ENCODE peak calls at places on chromosome 21, in eight cellular contexts. One of them, this sample, is unnamed.

GRCh38 chr21:34205811-34206635 is 132.6 kb downstream of the MRPS6 start:
- DNase-seq in mammary epithelial cell: no peak
- DNase-seq in naive thymus-derived CD4-positive, alpha-beta T cell: no peak
- DNase-seq in HCT116: no peak
- DNase-seq in DND-41: no peak
- DNase-seq in esophagus squamous epithelium: no peak
- DNase-seq in fibroblast of lung: peak; percentile 15
- DNase-seq in body of pancreas: no peak
- DNase-seq in this sample: no peak

GRCh38 chr21:26587621-26588260 is 14.7 kb upstream of the CYYR1 start:
- DNase-seq in fibroblast of lung: peak; percentile 92
- DNase-seq in naive thymus-derived CD4-positive, alpha-beta T cell: no peak
- DNase-seq in body of pancreas: no peak
- DNase-seq in esophagus squamous epithelium: no peak
- DNase-seq in mammary epithelial cell: peak; percentile 5
- DNase-seq in HCT116: no peak
- DNase-seq in DND-41: no peak
- DNase-seq in this sample: no peak

GRCh38 chr21:33950425-33951079 is 34.9 kb upstream of the ATP5PO start:
- DNase-seq in esophagus squamous epithelium: no peak
- DNase-seq in naive thymus-derived CD4-positive, alpha-beta T cell: no peak
- DNase-seq in fibroblast of lung: no peak
- DNase-seq in body of pancreas: no peak
- DNase-seq in HCT116: no peak
- DNase-seq in DND-41: no peak
- DNase-seq in mammary epithelial cell: no peak
- DNase-seq in this sample: no peak

GRCh38 chr21:46459356-46460112 is 843 bp downstream of the DIP2A start:
- DNase-seq in naive thymus-derived CD4-positive, alpha-beta T cell: no peak
- DNase-seq in body of pancreas: peak; percentile 58
- DNase-seq in DND-41: no peak
- DNase-seq in esophagus squamous epithelium: no peak
- DNase-seq in HCT116: no peak
- DNase-seq in fibroblast of lung: peak; percentile 44
- DNase-seq in mammary epithelial cell: peak; percentile 31
- DNase-seq in this sample: peak; percentile 53

GRCh38 chr21:46056450-46056903 is 41.4 kb upstream of the COL6A2 start:
- DNase-seq in DND-41: no peak
- DNase-seq in body of pancreas: peak; percentile 49
- DNase-seq in fibroblast of lung: peak; percentile 98
- DNase-seq in naive thymus-derived CD4-positive, alpha-beta T cell: no peak
- DNase-seq in mammary epithelial cell: no peak
- DNase-seq in esophagus squamous epithelium: no peak
- DNase-seq in HCT116: no peak
- DNase-seq in this sample: peak; percentile 97

GRCh38 chr21:18253809-18254208 is 9.2 kb downstream of the CHODL start:
- DNase-seq in HCT116: no peak
- DNase-seq in naive thymus-derived CD4-positive, alpha-beta T cell: no peak
- DNase-seq in mammary epithelial cell: no peak
- DNase-seq in DND-41: no peak
- DNase-seq in esophagus squamous epithelium: no peak
- DNase-seq in body of pancreas: no peak
- DNase-seq in fibroblast of lung: no peak
- DNase-seq in this sample: no peak

GRCh38 chr21:18023099-18023498 is 203.9 kb upstream of the C21orf91 start:
- DNase-seq in DND-41: no peak
- DNase-seq in naive thymus-derived CD4-positive, alpha-beta T cell: no peak
- DNase-seq in mammary epithelial cell: no peak
- DNase-seq in fibroblast of lung: no peak
- DNase-seq in HCT116: no peak
- DNase-seq in body of pancreas: no peak
- DNase-seq in esophagus squamous epithelium: no peak
- DNase-seq in this sample: no peak

GRCh38 chr21:26783801-26784200 is 61.4 kb downstream of the ADAMTS1 start:
- DNase-seq in mammary epithelial cell: no peak
- DNase-seq in esophagus squamous epithelium: no peak
- DNase-seq in HCT116: no peak
- DNase-seq in fibroblast of lung: no peak
- DNase-seq in naive thymus-derived CD4-positive, alpha-beta T cell: no peak
- DNase-seq in DND-41: no peak
- DNase-seq in body of pancreas: no peak
- DNase-seq in this sample: peak; percentile 28

GRCh38 chr21:34722684-34723300 is 54.0 kb downstream of the CLIC6 start:
- DNase-seq in naive thymus-derived CD4-positive, alpha-beta T cell: no peak
- DNase-seq in HCT116: no peak
- DNase-seq in fibroblast of lung: no peak
- DNase-seq in esophagus squamous epithelium: no peak
- DNase-seq in DND-41: peak; percentile 36
- DNase-seq in mammary epithelial cell: no peak
- DNase-seq in body of pancreas: no peak
- DNase-seq in this sample: no peak

GRCh38 chr21:34091607-34092006 is 18.2 kb downstream of the MRPS6 start:
- DNase-seq in naive thymus-derived CD4-positive, alpha-beta T cell: no peak
- DNase-seq in HCT116: peak; percentile 3
- DNase-seq in mammary epithelial cell: no peak
- DNase-seq in esophagus squamous epithelium: no peak
- DNase-seq in body of pancreas: no peak
- DNase-seq in DND-41: no peak
- DNase-seq in fibroblast of lung: no peak
- DNase-seq in this sample: no peak

GRCh38 chr21:25456672-25457071 is 150.6 kb downstream of the MRPL39 start:
- DNase-seq in naive thymus-derived CD4-positive, alpha-beta T cell: no peak
- DNase-seq in esophagus squamous epithelium: no peak
- DNase-seq in body of pancreas: peak; percentile 7
- DNase-seq in fibroblast of lung: peak; percentile 14
- DNase-seq in DND-41: no peak
- DNase-seq in HCT116: no peak
- DNase-seq in mammary epithelial cell: peak; percentile 6
- DNase-seq in this sample: peak; percentile 1

GRCh38 chr21:34022557-34023335 is 50.6 kb upstream of the MRPS6 start:
- DNase-seq in naive thymus-derived CD4-positive, alpha-beta T cell: no peak
- DNase-seq in HCT116: no peak
- DNase-seq in DND-41: peak; percentile 69
- DNase-seq in body of pancreas: peak; percentile 26
- DNase-seq in mammary epithelial cell: no peak
- DNase-seq in esophagus squamous epithelium: no peak
- DNase-seq in fibroblast of lung: no peak
- DNase-seq in this sample: peak; percentile 17

GRCh38 chr21:25186278-25186677 is 421.0 kb downstream of the MRPL39 start:
- DNase-seq in HCT116: no peak
- DNase-seq in body of pancreas: peak; percentile 3
- DNase-seq in naive thymus-derived CD4-positive, alpha-beta T cell: no peak
- DNase-seq in fibroblast of lung: peak; percentile 47
- DNase-seq in mammary epithelial cell: no peak
- DNase-seq in esophagus squamous epithelium: peak; percentile 0
- DNase-seq in DND-41: no peak
- DNase-seq in this sample: no peak

GRCh38 chr21:27513016-27513415 is 546.1 kb upstream of the ADAMTS5 start:
- DNase-seq in esophagus squamous epithelium: no peak
- DNase-seq in mammary epithelial cell: peak; percentile 46
- DNase-seq in fibroblast of lung: no peak
- DNase-seq in HCT116: no peak
- DNase-seq in body of pancreas: no peak
- DNase-seq in naive thymus-derived CD4-positive, alpha-beta T cell: no peak
- DNase-seq in DND-41: no peak
- DNase-seq in this sample: peak; percentile 78

GRCh38 chr21:28548291-28548690 is 444.4 kb downstream of the LTN1 start:
- DNase-seq in naive thymus-derived CD4-positive, alpha-beta T cell: no peak
- DNase-seq in esophagus squamous epithelium: no peak
- DNase-seq in HCT116: no peak
- DNase-seq in DND-41: no peak
- DNase-seq in body of pancreas: no peak
- DNase-seq in mammary epithelial cell: no peak
- DNase-seq in fibroblast of lung: no peak
- DNase-seq in this sample: no peak

GRCh38 chr21:45981641-45982255 is at the start of gene COL6A1:
- DNase-seq in HCT116: no peak
- DNase-seq in DND-41: no peak
- DNase-seq in naive thymus-derived CD4-positive, alpha-beta T cell: no peak
- DNase-seq in esophagus squamous epithelium: no peak
- DNase-seq in mammary epithelial cell: peak; percentile 24
- DNase-seq in body of pancreas: peak; percentile 69
- DNase-seq in fibroblast of lung: no peak
- DNase-seq in this sample: peak; percentile 80

GRCh38 chr21:31366825-31367224 is 22.8 kb upstream of the TIAM1 start:
- DNase-seq in mammary epithelial cell: peak; percentile 95
- DNase-seq in HCT116: peak; percentile 98
- DNase-seq in fibroblast of lung: peak; percentile 86
- DNase-seq in esophagus squamous epithelium: no peak
- DNase-seq in body of pancreas: no peak
- DNase-seq in naive thymus-derived CD4-positive, alpha-beta T cell: no peak
- DNase-seq in DND-41: no peak
- DNase-seq in this sample: peak; percentile 94

GRCh38 chr21:34509151-34509550 is 2.9 kb downstream of the KCNE1 start:
- DNase-seq in mammary epithelial cell: no peak
- DNase-seq in fibroblast of lung: no peak
- DNase-seq in DND-41: no peak
- DNase-seq in body of pancreas: no peak
- DNase-seq in naive thymus-derived CD4-positive, alpha-beta T cell: no peak
- DNase-seq in HCT116: no peak
- DNase-seq in esophagus squamous epithelium: no peak
- DNase-seq in this sample: no peak

GRCh38 chr21:45122432-45123132 is 48.2 kb downstream of the ADARB1 start:
- DNase-seq in mammary epithelial cell: no peak
- DNase-seq in DND-41: no peak
- DNase-seq in fibroblast of lung: no peak
- DNase-seq in esophagus squamous epithelium: no peak
- DNase-seq in naive thymus-derived CD4-positive, alpha-beta T cell: no peak
- DNase-seq in body of pancreas: no peak
- DNase-seq in HCT116: no peak
- DNase-seq in this sample: no peak

GRCh38 chr21:45602106-45602505 is 41.4 kb upstream of the PCBP3 start:
- DNase-seq in naive thymus-derived CD4-positive, alpha-beta T cell: no peak
- DNase-seq in mammary epithelial cell: no peak
- DNase-seq in body of pancreas: no peak
- DNase-seq in esophagus squamous epithelium: no peak
- DNase-seq in DND-41: no peak
- DNase-seq in fibroblast of lung: no peak
- DNase-seq in HCT116: no peak
- DNase-seq in this sample: no peak

GRCh38 chr21:46097826-46098286 is at the start of gene COL6A2:
- DNase-seq in naive thymus-derived CD4-positive, alpha-beta T cell: peak; percentile 45
- DNase-seq in mammary epithelial cell: no peak
- DNase-seq in fibroblast of lung: peak; percentile 64
- DNase-seq in esophagus squamous epithelium: no peak
- DNase-seq in DND-41: no peak
- DNase-seq in HCT116: no peak
- DNase-seq in body of pancreas: peak; percentile 31
- DNase-seq in this sample: peak; percentile 77

GRCh38 chr21:20856926-20857325 is 141.3 kb upstream of the NCAM2 start:
- DNase-seq in esophagus squamous epithelium: no peak
- DNase-seq in DND-41: no peak
- DNase-seq in fibroblast of lung: no peak
- DNase-seq in mammary epithelial cell: no peak
- DNase-seq in naive thymus-derived CD4-positive, alpha-beta T cell: no peak
- DNase-seq in HCT116: no peak
- DNase-seq in body of pancreas: no peak
- DNase-seq in this sample: no peak

GRCh38 chr21:25464275-25464674 is 143.0 kb downstream of the MRPL39 start:
- DNase-seq in DND-41: no peak
- DNase-seq in HCT116: no peak
- DNase-seq in esophagus squamous epithelium: no peak
- DNase-seq in mammary epithelial cell: peak; percentile 22
- DNase-seq in naive thymus-derived CD4-positive, alpha-beta T cell: no peak
- DNase-seq in body of pancreas: no peak
- DNase-seq in fibroblast of lung: no peak
- DNase-seq in this sample: no peak

GRCh38 chr21:34279883-34280282 is 83.9 kb upstream of the KCNE2 start:
- DNase-seq in mammary epithelial cell: peak; percentile 55
- DNase-seq in fibroblast of lung: no peak
- DNase-seq in esophagus squamous epithelium: no peak
- DNase-seq in DND-41: no peak
- DNase-seq in naive thymus-derived CD4-positive, alpha-beta T cell: no peak
- DNase-seq in HCT116: no peak
- DNase-seq in body of pancreas: no peak
- DNase-seq in this sample: no peak

GRCh38 chr21:36744560-36745231 is 45.8 kb downstream of the SIM2 start:
- DNase-seq in DND-41: no peak
- DNase-seq in HCT116: no peak
- DNase-seq in mammary epithelial cell: no peak
- DNase-seq in body of pancreas: peak; percentile 13
- DNase-seq in fibroblast of lung: peak; percentile 22
- DNase-seq in esophagus squamous epithelium: no peak
- DNase-seq in naive thymus-derived CD4-positive, alpha-beta T cell: no peak
- DNase-seq in this sample: no peak
- H3K27ac ChIP-seq in DND-41: no peak overlapping the region
- H3K27ac ChIP-seq in HCT116: no peak overlapping the region
- H3K27ac ChIP-seq in mammary epithelial cell: no peak overlapping the region
- H3K27ac ChIP-seq in body of pancreas: no peak overlapping the region
- H3K27ac ChIP-seq in fibroblast of lung: no peak overlapping the region
- H3K27ac ChIP-seq in esophagus squamous epithelium: no peak overlapping the region
- H3K27ac ChIP-seq in naive thymus-derived CD4-positive, alpha-beta T cell: no peak overlapping the region
- H3K27ac ChIP-seq in this sample: no peak overlapping the region

GRCh38 chr21:42081931-42082381 is 10.8 kb downstream of the UMODL1 start:
- DNase-seq in fibroblast of lung: no peak
- DNase-seq in body of pancreas: no peak
- DNase-seq in DND-41: no peak
- DNase-seq in naive thymus-derived CD4-positive, alpha-beta T cell: no peak
- DNase-seq in esophagus squamous epithelium: no peak
- DNase-seq in HCT116: no peak
- DNase-seq in mammary epithelial cell: no peak
- DNase-seq in this sample: no peak
- H3K27ac ChIP-seq in fibroblast of lung: no peak overlapping the region
- H3K27ac ChIP-seq in body of pancreas: no peak overlapping the region
- H3K27ac ChIP-seq in DND-41: no peak overlapping the region
- H3K27ac ChIP-seq in naive thymus-derived CD4-positive, alpha-beta T cell: no peak overlapping the region
- H3K27ac ChIP-seq in esophagus squamous epithelium: no peak overlapping the region
- H3K27ac ChIP-seq in HCT116: no peak overlapping the region
- H3K27ac ChIP-seq in mammary epithelial cell: no peak overlapping the region
- H3K27ac ChIP-seq in this sample: no peak overlapping the region

GRCh38 chr21:42279341-42279871 is 35.8 kb downstream of the TFF3 start:
- DNase-seq in naive thymus-derived CD4-positive, alpha-beta T cell: no peak
- DNase-seq in fibroblast of lung: no peak
- DNase-seq in HCT116: no peak
- DNase-seq in body of pancreas: no peak
- DNase-seq in DND-41: no peak
- DNase-seq in mammary epithelial cell: no peak
- DNase-seq in esophagus squamous epithelium: no peak
- DNase-seq in this sample: no peak
- H3K27ac ChIP-seq in naive thymus-derived CD4-positive, alpha-beta T cell: no peak overlapping the region
- H3K27ac ChIP-seq in fibroblast of lung: no peak overlapping the region
- H3K27ac ChIP-seq in HCT116: no peak overlapping the region
- H3K27ac ChIP-seq in body of pancreas: no peak overlapping the region
- H3K27ac ChIP-seq in DND-41: peak overlapping the region; percentile 23
- H3K27ac ChIP-seq in mammary epithelial cell: no peak overlapping the region
- H3K27ac ChIP-seq in esophagus squamous epithelium: no peak overlapping the region
- H3K27ac ChIP-seq in this sample: no peak overlapping the region

DNA sequence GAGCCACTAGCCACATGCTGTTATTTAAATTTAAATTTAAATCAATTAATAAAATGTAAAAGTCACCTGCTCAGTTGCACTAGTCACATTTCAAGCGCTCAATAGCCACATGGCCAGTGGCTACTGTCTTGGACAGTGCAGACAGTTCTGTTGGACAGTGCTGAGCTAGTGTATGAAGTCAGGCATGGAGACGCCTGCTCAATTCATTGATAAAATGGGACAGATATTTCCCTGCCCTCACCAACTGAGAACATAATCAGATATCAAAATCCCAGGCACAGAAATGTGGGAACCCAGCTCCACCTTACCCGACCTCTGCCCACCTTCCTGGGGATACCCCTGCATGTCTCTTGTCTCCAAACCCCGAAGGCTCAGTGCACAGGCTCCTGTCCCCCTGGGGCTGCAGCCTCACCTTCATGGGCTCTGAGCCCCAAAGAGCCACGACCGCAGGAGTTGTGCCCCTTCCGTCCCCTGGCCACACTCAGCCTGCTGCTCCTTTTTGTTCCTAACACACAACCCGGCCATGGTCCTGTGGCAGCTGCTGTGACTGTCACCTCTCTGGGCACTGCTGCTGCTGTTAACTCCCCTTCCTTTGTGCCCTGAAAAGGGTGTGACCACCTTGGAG is 63.5 kb downstream of the TCP10L start:
- DNase-seq in naive thymus-derived CD4-positive, alpha-beta T cell: no peak
- DNase-seq in fibroblast of lung: no peak
- DNase-seq in HCT116: no peak
- DNase-seq in esophagus squamous epithelium: no peak
- DNase-seq in mammary epithelial cell: no peak
- DNase-seq in DND-41: no peak
- DNase-seq in body of pancreas: no peak
- DNase-seq in this sample: no peak
- H3K27ac ChIP-seq in naive thymus-derived CD4-positive, alpha-beta T cell: no peak overlapping the region
- H3K27ac ChIP-seq in fibroblast of lung: peak overlapping the region; percentile 91
- H3K27ac ChIP-seq in HCT116: no peak overlapping the region
- H3K27ac ChIP-seq in esophagus squamous epithelium: no peak overlapping the region
- H3K27ac ChIP-seq in mammary epithelial cell: no peak overlapping the region
- H3K27ac ChIP-seq in DND-41: no peak overlapping the region
- H3K27ac ChIP-seq in body of pancreas: peak overlapping the region; percentile 47
- H3K27ac ChIP-seq in this sample: no peak overlapping the region

This sample was measured in cardiac muscle cell.